ENCODE peak calls at places on chromosomes 5 and 9, in nine cellular contexts. One of them, this sample, is unnamed.

GRCh38 chr5:127577458-127577857 is 60.0 kb downstream of the PRRC1 start:
- DNase-seq in NT2/D1: no peak
- DNase-seq in HCT116: no peak
- DNase-seq in mesendoderm: no peak
- DNase-seq in H9: no peak
- DNase-seq in colonic mucosa: no peak
- DNase-seq in mammary epithelial cell: no peak
- DNase-seq in astrocyte: peak; percentile 6
- DNase-seq in Karpas-422: no peak
- DNase-seq in this sample: no peak

GRCh38 chr5:67221487-67222242 is 25.1 kb upstream of the CD180 start:
- DNase-seq in NT2/D1: no peak
- DNase-seq in HCT116: no peak
- DNase-seq in mesendoderm: no peak
- DNase-seq in H9: no peak
- DNase-seq in colonic mucosa: no peak
- DNase-seq in mammary epithelial cell: no peak
- DNase-seq in astrocyte: no peak
- DNase-seq in Karpas-422: peak; percentile 58
- DNase-seq in this sample: no peak

GRCh38 chr9:10341057-10341456 is 271.7 kb downstream of the PTPRD start:
- DNase-seq in NT2/D1: no peak
- DNase-seq in HCT116: no peak
- DNase-seq in mesendoderm: no peak
- DNase-seq in H9: no peak
- DNase-seq in colonic mucosa: no peak
- DNase-seq in mammary epithelial cell: no peak
- DNase-seq in astrocyte: no peak
- DNase-seq in Karpas-422: no peak
- DNase-seq in this sample: no peak

GRCh38 chr9:132802121-132802795 is 75.8 kb downstream of the AK8 start:
- DNase-seq in NT2/D1: no peak
- DNase-seq in HCT116: no peak
- DNase-seq in mesendoderm: peak; percentile 18
- DNase-seq in H9: no peak
- DNase-seq in colonic mucosa: no peak
- DNase-seq in mammary epithelial cell: no peak
- DNase-seq in astrocyte: no peak
- DNase-seq in Karpas-422: no peak
- DNase-seq in this sample: no peak

GRCh38 chr9:110217656-110218099 is 9.7 kb upstream of the C9orf152 start:
- DNase-seq in NT2/D1: peak; percentile 50
- DNase-seq in HCT116: peak; percentile 48
- DNase-seq in mesendoderm: peak; percentile 54
- DNase-seq in H9: no peak
- DNase-seq in colonic mucosa: no peak
- DNase-seq in mammary epithelial cell: peak; percentile 22
- DNase-seq in astrocyte: peak; percentile 27
- DNase-seq in Karpas-422: peak; percentile 73
- DNase-seq in this sample: no peak

GRCh38 chr9:136902259-136902821 is 16.0 kb downstream of the TRAF2 start:
- DNase-seq in NT2/D1: no peak
- DNase-seq in HCT116: no peak
- DNase-seq in mesendoderm: no peak
- DNase-seq in H9: peak; percentile 18
- DNase-seq in colonic mucosa: peak; percentile 95
- DNase-seq in mammary epithelial cell: peak; percentile 90
- DNase-seq in astrocyte: peak; percentile 74
- DNase-seq in Karpas-422: no peak
- DNase-seq in this sample: no peak

GRCh38 chr9:80144856-80145255 is 573.1 kb downstream of the TLE4 start:
- DNase-seq in NT2/D1: no peak
- DNase-seq in HCT116: no peak
- DNase-seq in mesendoderm: no peak
- DNase-seq in H9: no peak
- DNase-seq in colonic mucosa: no peak
- DNase-seq in mammary epithelial cell: no peak
- DNase-seq in astrocyte: no peak
- DNase-seq in Karpas-422: no peak
- DNase-seq in this sample: no peak

GRCh38 chr9:136996361-136997281 is at the start of gene CLIC3:
- DNase-seq in NT2/D1: no peak
- DNase-seq in HCT116: no peak
- DNase-seq in mesendoderm: peak; percentile 58
- DNase-seq in H9: peak; percentile 76
- DNase-seq in colonic mucosa: peak; percentile 81
- DNase-seq in mammary epithelial cell: peak; percentile 32
- DNase-seq in astrocyte: no peak
- DNase-seq in Karpas-422: peak; percentile 66
- DNase-seq in this sample: no peak

GRCh38 chr9:35731415-35732184 is 395 bp downstream of the TLN1 start:
- DNase-seq in NT2/D1: no peak
- DNase-seq in HCT116: no peak
- DNase-seq in mesendoderm: no peak
- DNase-seq in H9: no peak
- DNase-seq in colonic mucosa: no peak
- DNase-seq in mammary epithelial cell: no peak
- DNase-seq in astrocyte: no peak
- DNase-seq in Karpas-422: peak; percentile 70
- DNase-seq in this sample: no peak

GRCh38 chr9:35736201-35736633 is 3.8 kb downstream of the CREB3 start:
- DNase-seq in NT2/D1: peak; percentile 76
- DNase-seq in HCT116: peak; percentile 64
- DNase-seq in mesendoderm: peak; percentile 94
- DNase-seq in H9: peak; percentile 85
- DNase-seq in colonic mucosa: peak; percentile 81
- DNase-seq in mammary epithelial cell: peak; percentile 67
- DNase-seq in astrocyte: peak; percentile 47
- DNase-seq in Karpas-422: peak; percentile 92
- DNase-seq in this sample: peak; percentile 74

GRCh38 chr9:35732185-35733108 is at the start of the genes CREB3 and TLN1:
- DNase-seq in NT2/D1: peak; percentile 96
- DNase-seq in HCT116: peak; percentile 97
- DNase-seq in mesendoderm: peak; percentile 99
- DNase-seq in H9: peak; percentile 97
- DNase-seq in colonic mucosa: peak; percentile 99
- DNase-seq in mammary epithelial cell: peak; percentile 99
- DNase-seq in astrocyte: peak; percentile 98
- DNase-seq in Karpas-422: peak; percentile 99
- DNase-seq in this sample: peak; percentile 90

GRCh38 chr9:35733109-35733541 is 659 bp downstream of the CREB3 start:
- DNase-seq in NT2/D1: peak; percentile 69
- DNase-seq in HCT116: peak; percentile 79
- DNase-seq in mesendoderm: peak; percentile 96
- DNase-seq in H9: peak; percentile 78
- DNase-seq in colonic mucosa: peak; percentile 62
- DNase-seq in mammary epithelial cell: peak; percentile 82
- DNase-seq in astrocyte: peak; percentile 66
- DNase-seq in Karpas-422: peak; percentile 81
- DNase-seq in this sample: peak; percentile 56

GRCh38 chr9:35734096-35734495 is 1.6 kb downstream of the CREB3 start:
- DNase-seq in NT2/D1: no peak
- DNase-seq in HCT116: no peak
- DNase-seq in mesendoderm: no peak
- DNase-seq in H9: no peak
- DNase-seq in colonic mucosa: no peak
- DNase-seq in mammary epithelial cell: peak; percentile 21
- DNase-seq in astrocyte: no peak
- DNase-seq in Karpas-422: no peak
- DNase-seq in this sample: no peak
- H3K9ac ChIP-seq in NT2/D1: no peak overlapping the region
- H3K9ac ChIP-seq in HCT116: no peak overlapping the region
- H3K9ac ChIP-seq in mesendoderm: no peak overlapping the region
- H3K9ac ChIP-seq in H9: no peak overlapping the region
- H3K9ac ChIP-seq in colonic mucosa: no peak overlapping the region
- H3K9ac ChIP-seq in mammary epithelial cell: no peak overlapping the region
- H3K9ac ChIP-seq in astrocyte: peak overlapping the region; percentile 9
- H3K9ac ChIP-seq in Karpas-422: no peak overlapping the region
- H3K9ac ChIP-seq in this sample: no peak overlapping the region

GRCh38 chr5:62689599-62690368 is 111.2 kb downstream of the LRRC70 start:
- DNase-seq in NT2/D1: no peak
- DNase-seq in HCT116: no peak
- DNase-seq in mesendoderm: no peak
- DNase-seq in H9: no peak
- DNase-seq in colonic mucosa: no peak
- DNase-seq in mammary epithelial cell: no peak
- DNase-seq in astrocyte: no peak
- DNase-seq in Karpas-422: no peak
- DNase-seq in this sample: no peak

GRCh38 chr5:62690421-62690820 is 111.8 kb downstream of the LRRC70 start:
- DNase-seq in NT2/D1: no peak
- DNase-seq in HCT116: no peak
- DNase-seq in mesendoderm: peak; percentile 19
- DNase-seq in H9: peak; percentile 29
- DNase-seq in colonic mucosa: no peak
- DNase-seq in mammary epithelial cell: no peak
- DNase-seq in astrocyte: no peak
- DNase-seq in Karpas-422: no peak
- DNase-seq in this sample: no peak

GRCh38 chr5:62691946-62692345 is 113.3 kb downstream of the LRRC70 start:
- DNase-seq in NT2/D1: no peak
- DNase-seq in HCT116: no peak
- DNase-seq in mesendoderm: no peak
- DNase-seq in H9: no peak
- DNase-seq in colonic mucosa: no peak
- DNase-seq in mammary epithelial cell: no peak
- DNase-seq in astrocyte: no peak
- DNase-seq in Karpas-422: no peak
- DNase-seq in this sample: no peak

GRCh38 chr5:62695274-62695673 is 116.7 kb downstream of the LRRC70 start:
- DNase-seq in NT2/D1: no peak
- DNase-seq in HCT116: no peak
- DNase-seq in mesendoderm: no peak
- DNase-seq in H9: no peak
- DNase-seq in colonic mucosa: no peak
- DNase-seq in mammary epithelial cell: no peak
- DNase-seq in astrocyte: no peak
- DNase-seq in Karpas-422: no peak
- DNase-seq in this sample: no peak

DNA sequence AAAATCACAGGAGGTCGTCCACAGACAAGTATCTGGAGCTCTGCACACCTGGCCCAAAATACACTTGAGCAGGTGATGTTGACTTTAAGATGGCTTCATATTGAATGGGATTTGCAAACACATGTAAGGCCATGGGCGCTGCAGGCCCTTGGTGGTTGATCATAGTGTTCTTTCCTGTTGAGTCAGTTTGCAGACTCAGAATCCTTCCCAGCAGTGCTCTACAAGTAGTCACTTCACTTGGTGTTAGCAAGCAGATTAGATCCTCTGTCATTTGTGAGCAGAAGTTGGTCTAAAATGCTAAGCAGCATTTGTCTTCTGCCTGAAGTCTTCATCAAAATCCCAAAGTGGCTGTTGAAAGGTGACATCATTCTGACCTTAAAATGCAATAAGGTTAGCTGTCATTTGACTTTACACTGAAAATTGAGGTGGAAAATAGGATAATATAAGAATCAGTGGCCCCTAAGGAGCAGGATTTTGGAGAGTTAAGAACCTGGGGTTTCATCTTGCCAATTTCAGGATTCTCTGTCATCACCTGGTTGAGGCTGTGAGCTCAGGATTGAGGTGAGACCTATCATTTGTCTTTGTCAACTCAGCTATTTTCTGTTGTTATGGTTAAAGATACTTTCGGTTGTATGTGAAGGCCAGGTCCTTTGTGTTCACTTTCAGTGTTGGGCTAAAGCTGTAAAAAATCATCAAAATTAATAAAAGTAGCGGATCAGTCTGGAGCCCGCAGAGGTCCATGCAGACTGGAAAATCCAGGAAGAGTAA is 114.5 kb downstream of the LRRC70 start:
- DNase-seq in NT2/D1: no peak
- DNase-seq in HCT116: no peak
- DNase-seq in mesendoderm: no peak
- DNase-seq in H9: no peak
- DNase-seq in colonic mucosa: no peak
- DNase-seq in mammary epithelial cell: no peak
- DNase-seq in astrocyte: no peak
- DNase-seq in Karpas-422: no peak
- DNase-seq in this sample: no peak
- H3K4me1 ChIP-seq in NT2/D1: no peaks in the 10 kb centered on the region
- H3K4me1 ChIP-seq in HCT116: no peaks in the 10 kb centered on the region
- H3K4me1 ChIP-seq in mesendoderm: no peaks in the 10 kb centered on the region
- H3K4me1 ChIP-seq in H9: no peaks in the 10 kb centered on the region
- H3K4me1 ChIP-seq in colonic mucosa: no peaks in the 10 kb centered on the region
- H3K4me1 ChIP-seq in mammary epithelial cell: no peaks in the 10 kb centered on the region
- H3K4me1 ChIP-seq in astrocyte: no peaks in the 10 kb centered on the region
- H3K4me1 ChIP-seq in Karpas-422: no peaks in the 10 kb centered on the region
- H3K4me1 ChIP-seq in this sample: no peaks in the 10 kb centered on the region

GRCh38 chr5:139390639-139391569 is 1.2 kb upstream of the MZB1 start:
- DNase-seq in NT2/D1: no peak
- DNase-seq in HCT116: no peak
- DNase-seq in mesendoderm: no peak
- DNase-seq in H9: no peak
- DNase-seq in colonic mucosa: no peak
- DNase-seq in mammary epithelial cell: no peak
- DNase-seq in astrocyte: no peak
- DNase-seq in Karpas-422: no peak
- DNase-seq in this sample: no peak

GRCh38 chr5:139387611-139388197 is 2.0 kb downstream of the MZB1 start:
- DNase-seq in NT2/D1: no peak
- DNase-seq in HCT116: no peak
- DNase-seq in mesendoderm: no peak
- DNase-seq in H9: no peak
- DNase-seq in colonic mucosa: no peak
- DNase-seq in mammary epithelial cell: no peak
- DNase-seq in astrocyte: no peak
- DNase-seq in Karpas-422: no peak
- DNase-seq in this sample: no peak

GRCh38 chr5:139389701-139390638 is at the start of gene MZB1:
- DNase-seq in NT2/D1: no peak
- DNase-seq in HCT116: no peak
- DNase-seq in mesendoderm: no peak
- DNase-seq in H9: no peak
- DNase-seq in colonic mucosa: no peak
- DNase-seq in mammary epithelial cell: no peak
- DNase-seq in astrocyte: no peak
- DNase-seq in Karpas-422: peak; percentile 85
- DNase-seq in this sample: no peak

GRCh38 chr5:139386039-139386438 is 2.9 kb upstream of the SLC23A1 start:
- DNase-seq in NT2/D1: no peak
- DNase-seq in HCT116: no peak
- DNase-seq in mesendoderm: no peak
- DNase-seq in H9: no peak
- DNase-seq in colonic mucosa: no peak
- DNase-seq in mammary epithelial cell: peak; percentile 79
- DNase-seq in astrocyte: no peak
- DNase-seq in Karpas-422: no peak
- DNase-seq in this sample: no peak

DNA sequence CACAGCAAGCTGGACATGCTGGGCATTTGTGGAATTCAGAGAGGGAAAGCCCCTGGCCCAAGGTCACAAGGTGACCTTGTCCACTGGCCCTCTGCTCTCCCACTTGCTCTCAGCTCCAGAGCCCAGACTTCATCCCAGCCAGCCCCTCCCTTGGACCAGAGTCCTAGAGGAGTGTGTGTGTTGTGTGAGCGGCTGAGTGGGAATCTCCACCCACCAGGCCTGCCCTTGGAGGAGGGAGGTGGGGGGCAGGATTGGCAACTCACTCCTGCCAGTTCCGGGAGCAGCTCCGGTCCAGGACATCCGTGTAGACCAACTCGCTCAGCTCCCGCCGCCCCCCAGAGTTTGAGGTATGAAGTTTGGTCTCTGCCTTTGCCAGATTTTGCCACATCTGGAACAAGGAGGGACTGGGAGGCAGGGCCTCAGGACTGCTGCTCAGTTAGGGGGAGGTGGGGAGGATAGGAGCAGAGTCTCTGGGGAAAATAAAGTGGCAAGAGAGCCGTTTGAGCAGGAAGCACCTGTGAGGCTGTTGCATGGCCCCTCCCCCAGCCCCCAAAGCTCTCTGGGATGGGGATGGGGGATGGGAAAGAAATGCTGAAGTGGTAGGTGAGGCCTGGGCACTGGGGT is 1.4 kb downstream of the MZB1 start:
- DNase-seq in NT2/D1: no peak
- DNase-seq in HCT116: no peak
- DNase-seq in mesendoderm: peak; percentile 28
- DNase-seq in H9: no peak
- DNase-seq in colonic mucosa: peak; percentile 89
- DNase-seq in mammary epithelial cell: no peak
- DNase-seq in astrocyte: no peak
- DNase-seq in Karpas-422: peak; percentile 79
- DNase-seq in this sample: no peak
- H3K9ac ChIP-seq in NT2/D1: no peak overlapping the region
- H3K9ac ChIP-seq in HCT116: peak overlapping the region; percentile 6
- H3K9ac ChIP-seq in mesendoderm: no peak overlapping the region
- H3K9ac ChIP-seq in H9: no peak overlapping the region
- H3K9ac ChIP-seq in colonic mucosa: peak overlapping the region; percentile 62
- H3K9ac ChIP-seq in mammary epithelial cell: no peak overlapping the region
- H3K9ac ChIP-seq in astrocyte: no peak overlapping the region
- H3K9ac ChIP-seq in Karpas-422: peak overlapping the region; percentile 71
- H3K9ac ChIP-seq in this sample: no peak overlapping the region

GRCh38 chr9:94728719-94729118 is 2.2 kb downstream of the AOPEP start:
- DNase-seq in NT2/D1: no peak
- DNase-seq in HCT116: no peak
- DNase-seq in mesendoderm: no peak
- DNase-seq in H9: no peak
- DNase-seq in colonic mucosa: no peak
- DNase-seq in mammary epithelial cell: no peak
- DNase-seq in astrocyte: no peak
- DNase-seq in Karpas-422: no peak
- DNase-seq in this sample: peak; percentile 13

GRCh38 chr9:94721754-94722153 is 4.7 kb upstream of the AOPEP start:
- DNase-seq in NT2/D1: no peak
- DNase-seq in HCT116: no peak
- DNase-seq in mesendoderm: no peak
- DNase-seq in H9: no peak
- DNase-seq in colonic mucosa: no peak
- DNase-seq in mammary epithelial cell: no peak
- DNase-seq in astrocyte: no peak
- DNase-seq in Karpas-422: no peak
- DNase-seq in this sample: no peak

GRCh38 chr9:94729199-94729598 is 2.7 kb downstream of the AOPEP start:
- DNase-seq in NT2/D1: no peak
- DNase-seq in HCT116: no peak
- DNase-seq in mesendoderm: no peak
- DNase-seq in H9: no peak
- DNase-seq in colonic mucosa: no peak
- DNase-seq in mammary epithelial cell: no peak
- DNase-seq in astrocyte: no peak
- DNase-seq in Karpas-422: no peak
- DNase-seq in this sample: no peak

GRCh38 chr9:94725293-94725692 is 1.2 kb upstream of the AOPEP start:
- DNase-seq in NT2/D1: no peak
- DNase-seq in HCT116: no peak
- DNase-seq in mesendoderm: no peak
- DNase-seq in H9: no peak
- DNase-seq in colonic mucosa: no peak
- DNase-seq in mammary epithelial cell: no peak
- DNase-seq in astrocyte: no peak
- DNase-seq in Karpas-422: no peak
- DNase-seq in this sample: no peak

GRCh38 chr9:94726495-94727191 is at the start of gene AOPEP:
- DNase-seq in NT2/D1: peak; percentile 95
- DNase-seq in HCT116: peak; percentile 90
- DNase-seq in mesendoderm: peak; percentile 97
- DNase-seq in H9: peak; percentile 97
- DNase-seq in colonic mucosa: peak; percentile 99
- DNase-seq in mammary epithelial cell: peak; percentile 94
- DNase-seq in astrocyte: peak; percentile 78
- DNase-seq in Karpas-422: peak; percentile 99
- DNase-seq in this sample: peak; percentile 100
- H3K4me1 ChIP-seq in NT2/D1: no peaks in the 10 kb centered on the region
- H3K4me1 ChIP-seq in HCT116: no peaks in the 10 kb centered on the region
- H3K4me1 ChIP-seq in mesendoderm: no peaks in the 10 kb centered on the region
- H3K4me1 ChIP-seq in H9: no peaks in the 10 kb centered on the region
- H3K4me1 ChIP-seq in colonic mucosa: peaks cover 6% of the 10 kb centered on the region
- H3K4me1 ChIP-seq in mammary epithelial cell: peaks cover 6% of the 10 kb centered on the region
- H3K4me1 ChIP-seq in astrocyte: peaks cover 10% of the 10 kb centered on the region
- H3K4me1 ChIP-seq in Karpas-422: peaks cover 21% of the 10 kb centered on the region
- H3K4me1 ChIP-seq in this sample: no peaks in the 10 kb centered on the region

This sample was measured in H1.